ENCODE peak calls at places on chromosomes 16 and 17, in seven cellular contexts. One of them, this sample, is unnamed.

GRCh38 chr17:1482686-1483445 is 9.6 kb downstream of the MYO1C start:
- ATAC-seq in left cardiac atrium: no peak
- ATAC-seq in A549: no peak
- ATAC-seq in Right ventricle myocardium inferior: no peak
- ATAC-seq in stimulated activated effector memory CD8-positive, alpha-beta T cell treated with anti-CD3 and anti-CD28 coated beads, Interleukin-12 subunit alpha, Interleukin-12 subunit beta, amount 100 ng/mL, for 72 hours: no peak
- ATAC-seq in gastroesophageal sphincter: no peak
- ATAC-seq in activated B cell treated with CpG ODN at 0.5 μM for 24 hours: no peak
- ATAC-seq in this sample: no peak

GRCh38 chr17:11538366-11538765 is 59.9 kb upstream of the DNAH9 start:
- ATAC-seq in Right ventricle myocardium inferior: no peak
- ATAC-seq in gastroesophageal sphincter: no peak
- ATAC-seq in stimulated activated effector memory CD8-positive, alpha-beta T cell treated with anti-CD3 and anti-CD28 coated beads, Interleukin-12 subunit alpha, Interleukin-12 subunit beta, amount 100 ng/mL, for 72 hours: no peak
- ATAC-seq in A549: no peak
- ATAC-seq in left cardiac atrium: no peak
- ATAC-seq in activated B cell treated with CpG ODN at 0.5 μM for 24 hours: no peak
- ATAC-seq in this sample: no peak

GRCh38 chr17:61538480-61538879 is 52.5 kb downstream of the NACA2 start:
- ATAC-seq in Right ventricle myocardium inferior: no peak
- ATAC-seq in activated B cell treated with CpG ODN at 0.5 μM for 24 hours: no peak
- ATAC-seq in gastroesophageal sphincter: no peak
- ATAC-seq in stimulated activated effector memory CD8-positive, alpha-beta T cell treated with anti-CD3 and anti-CD28 coated beads, Interleukin-12 subunit alpha, Interleukin-12 subunit beta, amount 100 ng/mL, for 72 hours: no peak
- ATAC-seq in A549: no peak
- ATAC-seq in left cardiac atrium: no peak
- ATAC-seq in this sample: no peak

GRCh38 chr17:39104046-39104445 is 47.4 kb downstream of the PLXDC1 start:
- ATAC-seq in activated B cell treated with CpG ODN at 0.5 μM for 24 hours: no peak
- ATAC-seq in gastroesophageal sphincter: no peak
- ATAC-seq in A549: no peak
- ATAC-seq in left cardiac atrium: no peak
- ATAC-seq in stimulated activated effector memory CD8-positive, alpha-beta T cell treated with anti-CD3 and anti-CD28 coated beads, Interleukin-12 subunit alpha, Interleukin-12 subunit beta, amount 100 ng/mL, for 72 hours: no peak
- ATAC-seq in Right ventricle myocardium inferior: no peak
- ATAC-seq in this sample: no peak

GRCh38 chr17:54455251-54455868 is 445.3 kb upstream of the TOM1L1 start:
- ATAC-seq in A549: no peak
- ATAC-seq in activated B cell treated with CpG ODN at 0.5 μM for 24 hours: no peak
- ATAC-seq in left cardiac atrium: no peak
- ATAC-seq in stimulated activated effector memory CD8-positive, alpha-beta T cell treated with anti-CD3 and anti-CD28 coated beads, Interleukin-12 subunit alpha, Interleukin-12 subunit beta, amount 100 ng/mL, for 72 hours: no peak
- ATAC-seq in Right ventricle myocardium inferior: no peak
- ATAC-seq in gastroesophageal sphincter: no peak
- ATAC-seq in this sample: no peak

GRCh38 chr17:29150191-29150590 is 30.0 kb downstream of the MYO18A start:
- ATAC-seq in activated B cell treated with CpG ODN at 0.5 μM for 24 hours: no peak
- ATAC-seq in gastroesophageal sphincter: no peak
- ATAC-seq in left cardiac atrium: no peak
- ATAC-seq in Right ventricle myocardium inferior: no peak
- ATAC-seq in stimulated activated effector memory CD8-positive, alpha-beta T cell treated with anti-CD3 and anti-CD28 coated beads, Interleukin-12 subunit alpha, Interleukin-12 subunit beta, amount 100 ng/mL, for 72 hours: no peak
- ATAC-seq in A549: no peak
- ATAC-seq in this sample: no peak

GRCh38 chr17:51135956-51136355 is 15.3 kb upstream of the SPAG9 start:
- ATAC-seq in left cardiac atrium: no peak
- ATAC-seq in A549: no peak
- ATAC-seq in Right ventricle myocardium inferior: no peak
- ATAC-seq in activated B cell treated with CpG ODN at 0.5 μM for 24 hours: no peak
- ATAC-seq in gastroesophageal sphincter: no peak
- ATAC-seq in stimulated activated effector memory CD8-positive, alpha-beta T cell treated with anti-CD3 and anti-CD28 coated beads, Interleukin-12 subunit alpha, Interleukin-12 subunit beta, amount 100 ng/mL, for 72 hours: no peak
- ATAC-seq in this sample: no peak

GRCh38 chr17:6940186-6940649 is 55.6 kb upstream of the ALOX12 start:
- ATAC-seq in gastroesophageal sphincter: peak; percentile 58
- ATAC-seq in activated B cell treated with CpG ODN at 0.5 μM for 24 hours: no peak
- ATAC-seq in Right ventricle myocardium inferior: no peak
- ATAC-seq in left cardiac atrium: peak; percentile 62
- ATAC-seq in stimulated activated effector memory CD8-positive, alpha-beta T cell treated with anti-CD3 and anti-CD28 coated beads, Interleukin-12 subunit alpha, Interleukin-12 subunit beta, amount 100 ng/mL, for 72 hours: no peak
- ATAC-seq in A549: no peak
- ATAC-seq in this sample: peak; percentile 44

GRCh38 chr16:15502041-15502725 is 67.8 kb downstream of the BMERB1 start:
- ATAC-seq in gastroesophageal sphincter: peak; percentile 49
- ATAC-seq in activated B cell treated with CpG ODN at 0.5 μM for 24 hours: no peak
- ATAC-seq in Right ventricle myocardium inferior: no peak
- ATAC-seq in stimulated activated effector memory CD8-positive, alpha-beta T cell treated with anti-CD3 and anti-CD28 coated beads, Interleukin-12 subunit alpha, Interleukin-12 subunit beta, amount 100 ng/mL, for 72 hours: no peak
- ATAC-seq in A549: peak; percentile 93
- ATAC-seq in left cardiac atrium: no peak
- ATAC-seq in this sample: peak; percentile 31

GRCh38 chr17:64091571-64091970 is 38.4 kb downstream of the ERN1 start:
- ATAC-seq in A549: no peak
- ATAC-seq in Right ventricle myocardium inferior: no peak
- ATAC-seq in activated B cell treated with CpG ODN at 0.5 μM for 24 hours: no peak
- ATAC-seq in left cardiac atrium: no peak
- ATAC-seq in gastroesophageal sphincter: no peak
- ATAC-seq in stimulated activated effector memory CD8-positive, alpha-beta T cell treated with anti-CD3 and anti-CD28 coated beads, Interleukin-12 subunit alpha, Interleukin-12 subunit beta, amount 100 ng/mL, for 72 hours: peak; percentile 6
- ATAC-seq in this sample: peak; percentile 1

GRCh38 chr17:37117743-37118142 is 169.0 kb downstream of the AATF start:
- ATAC-seq in Right ventricle myocardium inferior: no peak
- ATAC-seq in stimulated activated effector memory CD8-positive, alpha-beta T cell treated with anti-CD3 and anti-CD28 coated beads, Interleukin-12 subunit alpha, Interleukin-12 subunit beta, amount 100 ng/mL, for 72 hours: no peak
- ATAC-seq in activated B cell treated with CpG ODN at 0.5 μM for 24 hours: no peak
- ATAC-seq in A549: no peak
- ATAC-seq in gastroesophageal sphincter: no peak
- ATAC-seq in left cardiac atrium: no peak
- ATAC-seq in this sample: no peak

GRCh38 chr17:19010729-19011505 is 6.4 kb upstream of the FAM83G start:
- ATAC-seq in Right ventricle myocardium inferior: no peak
- ATAC-seq in left cardiac atrium: no peak
- ATAC-seq in stimulated activated effector memory CD8-positive, alpha-beta T cell treated with anti-CD3 and anti-CD28 coated beads, Interleukin-12 subunit alpha, Interleukin-12 subunit beta, amount 100 ng/mL, for 72 hours: no peak
- ATAC-seq in activated B cell treated with CpG ODN at 0.5 μM for 24 hours: no peak
- ATAC-seq in A549: peak; percentile 82
- ATAC-seq in gastroesophageal sphincter: no peak
- ATAC-seq in this sample: no peak

This sample was measured in activated T-helper 17 cell treated with anti-CD3 and anti-CD28 coated beads, Interleukin-2, amount 50 U/mL, for 72 hours.